ENCODE peak calls at places on chromosomes 12 and 14, in six cellular contexts. One of them, this sample, is unnamed.

GRCh38 chr14:61934385-61934784 is 172.2 kb downstream of the SNAPC1 start:
- DNase-seq in SK-N-SH: no peak
- DNase-seq in PC-9: no peak
- DNase-seq in MM.1S: no peak
- DNase-seq in GM23248: peak; percentile 93
- DNase-seq in OCI-LY7: no peak
- DNase-seq in this sample: peak; percentile 98

GRCh38 chr14:106738075-106738474 is 1211.7 kb downstream of the TMEM121 start:
- DNase-seq in GM23248: no peak
- DNase-seq in SK-N-SH: no peak
- DNase-seq in OCI-LY7: peak; percentile 30
- DNase-seq in PC-9: no peak
- DNase-seq in MM.1S: no peak
- DNase-seq in this sample: no peak

GRCh38 chr14:104681689-104682074 is 7.7 kb upstream of the INF2 start:
- DNase-seq in MM.1S: no peak
- DNase-seq in PC-9: peak; percentile 82
- DNase-seq in SK-N-SH: peak; percentile 85
- DNase-seq in OCI-LY7: no peak
- DNase-seq in GM23248: peak; percentile 82
- DNase-seq in this sample: peak; percentile 90

GRCh38 chr12:21294176-21294575 is 40.5 kb downstream of the SLCO1A2 start:
- DNase-seq in PC-9: no peak
- DNase-seq in OCI-LY7: no peak
- DNase-seq in GM23248: no peak
- DNase-seq in SK-N-SH: no peak
- DNase-seq in MM.1S: no peak
- DNase-seq in this sample: no peak

GRCh38 chr12:7289743-7290142 is 14.1 kb upstream of the ACSM4 start:
- DNase-seq in MM.1S: no peak
- DNase-seq in GM23248: no peak
- DNase-seq in SK-N-SH: no peak
- DNase-seq in PC-9: no peak
- DNase-seq in OCI-LY7: peak; percentile 36
- DNase-seq in this sample: peak; percentile 6

GRCh38 chr14:21791749-21792148 is 118.1 kb upstream of the OR4E1 start:
- DNase-seq in SK-N-SH: no peak
- DNase-seq in PC-9: no peak
- DNase-seq in OCI-LY7: no peak
- DNase-seq in MM.1S: no peak
- DNase-seq in GM23248: no peak
- DNase-seq in this sample: no peak

GRCh38 chr12:89225808-89226368 is 126.4 kb downstream of the DUSP6 start:
- DNase-seq in MM.1S: no peak
- DNase-seq in GM23248: peak; percentile 96
- DNase-seq in PC-9: peak; percentile 69
- DNase-seq in SK-N-SH: no peak
- DNase-seq in OCI-LY7: no peak
- DNase-seq in this sample: peak; percentile 99

GRCh38 chr12:110860833-110861291 is 14.1 kb downstream of the CCDC63 start:
- DNase-seq in OCI-LY7: peak; percentile 20
- DNase-seq in SK-N-SH: no peak
- DNase-seq in PC-9: no peak
- DNase-seq in GM23248: no peak
- DNase-seq in MM.1S: no peak
- DNase-seq in this sample: no peak

GRCh38 chr12:28536088-28536487 is 345.8 kb downstream of the CCDC91 start:
- DNase-seq in PC-9: no peak
- DNase-seq in MM.1S: no peak
- DNase-seq in SK-N-SH: no peak
- DNase-seq in OCI-LY7: no peak
- DNase-seq in GM23248: peak; percentile 89
- DNase-seq in this sample: peak; percentile 44

GRCh38 chr12:15011162-15011561 is 38.3 kb downstream of the PDE6H start:
- DNase-seq in OCI-LY7: peak; percentile 23
- DNase-seq in MM.1S: peak; percentile 46
- DNase-seq in PC-9: no peak
- DNase-seq in GM23248: peak; percentile 11
- DNase-seq in SK-N-SH: no peak
- DNase-seq in this sample: peak; percentile 29

GRCh38 chr12:96350982-96351381 is 49.3 kb downstream of the CDK17 start:
- DNase-seq in OCI-LY7: no peak
- DNase-seq in GM23248: peak; percentile 36
- DNase-seq in SK-N-SH: no peak
- DNase-seq in MM.1S: no peak
- DNase-seq in PC-9: no peak
- DNase-seq in this sample: no peak

GRCh38 chr12:84793558-84794367 is 118.8 kb downstream of the SLC6A15 start:
- DNase-seq in OCI-LY7: no peak
- DNase-seq in MM.1S: no peak
- DNase-seq in GM23248: peak; percentile 74
- DNase-seq in PC-9: no peak
- DNase-seq in SK-N-SH: no peak
- DNase-seq in this sample: peak; percentile 88

GRCh38 chr14:95061317-95062093 is 95.8 kb downstream of the DICER1 start:
- DNase-seq in GM23248: no peak
- DNase-seq in OCI-LY7: no peak
- DNase-seq in MM.1S: no peak
- DNase-seq in PC-9: no peak
- DNase-seq in SK-N-SH: no peak
- DNase-seq in this sample: no peak

GRCh38 chr12:120249875-120250795 is 15.4 kb downstream of the PXN start:
- DNase-seq in MM.1S: no peak
- DNase-seq in PC-9: no peak
- DNase-seq in SK-N-SH: no peak
- DNase-seq in OCI-LY7: no peak
- DNase-seq in GM23248: peak; percentile 41
- DNase-seq in this sample: no peak

GRCh38 chr12:66314278-66314677 is 12.0 kb downstream of the HELB start:
- DNase-seq in SK-N-SH: no peak
- DNase-seq in PC-9: no peak
- DNase-seq in OCI-LY7: no peak
- DNase-seq in MM.1S: no peak
- DNase-seq in GM23248: no peak
- DNase-seq in this sample: no peak

GRCh38 chr12:16610006-16610520 is 4.1 kb upstream of the LMO3 start:
- DNase-seq in MM.1S: no peak
- DNase-seq in OCI-LY7: no peak
- DNase-seq in PC-9: no peak
- DNase-seq in SK-N-SH: no peak
- DNase-seq in GM23248: no peak
- DNase-seq in this sample: no peak

GRCh38 chr14:95523818-95524448 is 7.5 kb upstream of the SYNE3 start:
- DNase-seq in GM23248: peak; percentile 51
- DNase-seq in OCI-LY7: peak; percentile 31
- DNase-seq in SK-N-SH: no peak
- DNase-seq in PC-9: no peak
- DNase-seq in MM.1S: no peak
- DNase-seq in this sample: no peak

GRCh38 chr12:30953946-30954766 is 27.6 kb downstream of the TSPAN11 start:
- DNase-seq in GM23248: no peak
- DNase-seq in SK-N-SH: no peak
- DNase-seq in MM.1S: no peak
- DNase-seq in PC-9: no peak
- DNase-seq in OCI-LY7: no peak
- DNase-seq in this sample: peak; percentile 4

GRCh38 chr14:104135904-104136471 is 2.4 kb upstream of the KIF26A start:
- DNase-seq in OCI-LY7: no peak
- DNase-seq in SK-N-SH: peak; percentile 90
- DNase-seq in PC-9: no peak
- DNase-seq in GM23248: no peak
- DNase-seq in MM.1S: no peak
- DNase-seq in this sample: no peak

GRCh38 chr14:98462908-98463307 is 809.1 kb downstream of the BCL11B start:
- DNase-seq in SK-N-SH: no peak
- DNase-seq in PC-9: no peak
- DNase-seq in OCI-LY7: no peak
- DNase-seq in MM.1S: no peak
- DNase-seq in GM23248: no peak
- DNase-seq in this sample: no peak

DNA sequence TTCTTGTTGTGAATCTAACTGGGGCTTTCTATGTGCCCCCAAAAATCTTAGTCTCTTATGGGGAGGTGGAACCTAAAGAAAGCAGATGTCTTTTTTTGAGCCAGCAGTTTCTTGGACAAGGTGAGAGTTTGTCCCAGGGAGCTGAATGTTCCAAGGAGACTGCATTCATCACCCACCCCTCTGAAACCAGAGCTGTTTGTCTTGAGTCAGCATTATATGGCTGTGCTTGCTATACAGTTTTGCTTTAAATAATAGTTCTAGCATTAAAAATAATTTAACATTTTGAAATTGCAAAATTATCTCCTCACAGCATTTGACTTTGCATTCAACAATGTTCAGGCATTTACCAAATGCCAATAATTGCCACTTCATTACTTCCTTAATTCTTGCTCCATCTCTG is 813.3 kb downstream of the BCL11B start:
- DNase-seq in OCI-LY7: no peak
- DNase-seq in SK-N-SH: no peak
- DNase-seq in PC-9: no peak
- DNase-seq in MM.1S: no peak
- DNase-seq in GM23248: no peak
- DNase-seq in this sample: no peak
- H3K9me2 ChIP-seq in OCI-LY7: no peaks in the 10 kb centered on the region
- H3K9me2 ChIP-seq in SK-N-SH: no peaks in the 10 kb centered on the region
- H3K9me2 ChIP-seq in PC-9: no peaks in the 10 kb centered on the region
- H3K9me2 ChIP-seq in MM.1S: no peaks in the 10 kb centered on the region
- H3K9me2 ChIP-seq in GM23248: no peaks in the 10 kb centered on the region
- H3K9me2 ChIP-seq in this sample: no peaks in the 10 kb centered on the region

DNA sequence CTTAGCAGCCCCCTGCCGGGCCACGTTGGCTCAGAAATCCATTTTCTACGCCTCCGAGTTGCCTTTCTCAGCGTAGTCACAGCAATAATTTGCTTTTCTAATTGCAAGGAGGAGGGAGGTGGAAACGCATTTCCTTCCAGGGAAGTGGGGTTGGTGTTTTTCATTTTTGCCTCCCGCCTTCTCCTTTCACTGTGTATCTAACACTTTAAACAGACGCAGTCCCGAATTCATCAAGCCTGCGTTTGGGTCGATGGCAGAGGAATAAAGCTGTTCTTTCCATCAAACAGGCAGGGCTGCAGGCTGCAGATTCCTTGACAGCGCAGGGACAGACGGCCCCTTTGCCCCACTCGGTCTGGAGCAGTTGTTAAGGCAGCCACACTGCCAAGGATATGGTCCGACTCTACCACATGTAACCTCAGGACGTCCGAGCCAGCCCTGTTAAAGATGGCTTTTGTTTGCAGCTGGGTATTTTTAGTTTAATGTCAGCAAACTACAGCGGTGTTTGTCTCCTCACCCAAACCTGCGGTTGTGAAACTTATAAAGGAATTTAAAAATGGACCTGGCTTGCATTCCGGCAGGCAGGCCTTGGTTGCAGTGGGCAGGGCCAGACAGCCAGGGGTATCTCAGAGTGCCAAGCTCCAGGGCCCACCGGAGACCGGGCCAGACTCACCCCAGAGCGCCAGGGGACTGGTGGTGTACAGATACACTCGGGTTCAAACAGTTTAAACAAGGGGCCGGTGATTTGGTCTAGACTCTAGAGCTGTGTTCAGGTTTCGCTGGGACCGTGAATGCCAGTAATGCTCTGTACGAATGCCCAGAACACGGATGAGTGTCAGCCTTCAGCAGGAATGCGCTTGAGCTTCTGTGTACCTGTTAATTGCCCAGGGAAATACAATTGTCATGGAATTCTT is 2.2 kb downstream of the CHST11 start:
- DNase-seq in OCI-LY7: no peak
- DNase-seq in SK-N-SH: peak; percentile 28
- DNase-seq in MM.1S: peak; percentile 81
- DNase-seq in PC-9: peak; percentile 37
- DNase-seq in GM23248: peak; percentile 59
- DNase-seq in this sample: no peak
- H3K4me1 ChIP-seq in OCI-LY7: peaks cover 64% of the 10 kb centered on the region
- H3K4me1 ChIP-seq in SK-N-SH: peaks cover 17% of the 10 kb centered on the region
- H3K4me1 ChIP-seq in MM.1S: peaks cover 39% of the 10 kb centered on the region
- H3K4me1 ChIP-seq in PC-9: peaks cover 60% of the 10 kb centered on the region
- H3K4me1 ChIP-seq in GM23248: peaks cover 35% of the 10 kb centered on the region
- H3K4me1 ChIP-seq in this sample: peaks cover 47% of the 10 kb centered on the region

DNA sequence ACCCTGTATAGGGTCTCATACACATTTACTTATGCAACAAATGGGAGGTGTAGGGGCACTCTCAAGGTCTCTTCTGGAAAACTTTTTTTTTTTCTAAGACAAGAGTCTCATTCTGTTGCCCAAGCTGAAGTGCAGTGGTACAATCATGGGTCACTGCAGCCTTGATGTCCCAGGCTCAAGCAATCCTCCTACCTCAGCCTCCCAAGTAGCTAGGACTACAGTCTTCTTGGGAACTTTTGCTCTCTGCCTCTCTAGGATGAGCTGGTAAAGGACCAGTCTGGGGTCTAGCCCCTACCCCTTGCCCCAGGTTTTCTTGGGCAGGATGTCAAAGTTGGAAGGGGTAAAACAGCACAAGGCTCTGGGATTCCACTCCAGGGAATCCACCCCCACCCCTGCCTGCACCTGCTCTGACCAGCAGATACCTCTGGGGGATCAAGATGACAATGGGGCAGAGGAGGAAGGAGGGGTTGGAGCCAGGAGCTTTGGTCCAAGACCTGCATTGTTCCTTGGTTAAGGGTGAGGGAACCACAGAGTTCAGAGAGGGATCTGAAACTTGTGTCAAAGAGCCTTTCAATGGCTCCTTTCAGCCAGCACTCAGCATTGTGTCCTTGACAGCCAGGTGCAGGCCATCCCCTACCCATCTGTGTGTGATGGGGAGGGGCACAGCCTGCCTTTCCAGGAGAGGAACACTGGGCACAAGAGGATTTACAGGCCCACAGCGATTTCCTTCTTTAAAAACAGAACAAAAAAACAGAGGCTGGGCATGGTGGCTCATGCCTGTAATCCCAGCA is 12.2 kb downstream of the CTDSP2 start:
- DNase-seq in MM.1S: peak; percentile 36
- DNase-seq in GM23248: no peak
- DNase-seq in PC-9: no peak
- DNase-seq in OCI-LY7: peak; percentile 77
- DNase-seq in SK-N-SH: no peak
- DNase-seq in this sample: no peak
- H3K79me2 ChIP-seq in MM.1S: peaks cover 100% of the 10 kb centered on the region
- H3K79me2 ChIP-seq in GM23248: peaks cover 100% of the 10 kb centered on the region
- H3K79me2 ChIP-seq in PC-9: peaks cover 80% of the 10 kb centered on the region
- H3K79me2 ChIP-seq in OCI-LY7: peaks cover 83% of the 10 kb centered on the region
- H3K79me2 ChIP-seq in SK-N-SH: peaks cover 100% of the 10 kb centered on the region
- H3K79me2 ChIP-seq in this sample: peaks cover 73% of the 10 kb centered on the region

DNA sequence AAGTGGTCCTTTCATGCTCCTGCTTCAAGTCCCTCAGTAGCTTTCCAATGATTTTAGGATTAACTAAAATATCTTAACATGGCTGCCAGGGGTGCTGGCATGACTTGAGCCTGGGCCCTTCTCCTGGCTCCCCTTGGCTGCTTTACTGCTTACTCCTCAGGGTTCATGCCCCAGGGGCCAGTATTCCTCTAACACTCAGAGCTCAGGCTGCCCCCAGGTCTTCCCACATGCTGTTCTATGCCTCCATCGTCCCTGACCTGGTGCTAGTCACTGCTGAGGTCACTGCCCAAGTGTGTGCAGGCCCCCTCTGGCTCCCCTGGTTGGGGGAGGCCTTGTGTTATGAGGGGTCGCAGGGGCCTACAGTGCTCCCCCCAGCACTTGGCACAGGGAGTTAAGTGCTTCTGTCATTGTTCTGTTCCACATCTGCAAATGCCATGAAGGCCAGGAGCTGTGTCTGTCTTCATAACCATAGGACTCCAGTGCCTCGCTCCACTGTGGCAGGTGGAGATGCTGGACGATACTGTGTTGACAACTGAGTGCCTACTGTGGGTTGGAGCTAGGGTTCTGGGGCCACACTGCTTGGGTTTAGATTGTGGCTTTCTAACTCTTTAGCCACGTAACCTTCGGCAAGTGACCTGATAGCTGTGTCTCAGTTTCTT is 190.6 kb downstream of the CALM1 start:
- DNase-seq in PC-9: no peak
- DNase-seq in MM.1S: no peak
- DNase-seq in OCI-LY7: no peak
- DNase-seq in SK-N-SH: no peak
- DNase-seq in GM23248: no peak
- DNase-seq in this sample: no peak
- H3K9me2 ChIP-seq in PC-9: no peaks in the 10 kb centered on the region
- H3K9me2 ChIP-seq in MM.1S: no peaks in the 10 kb centered on the region
- H3K9me2 ChIP-seq in OCI-LY7: no peaks in the 10 kb centered on the region
- H3K9me2 ChIP-seq in SK-N-SH: no peaks in the 10 kb centered on the region
- H3K9me2 ChIP-seq in GM23248: no peaks in the 10 kb centered on the region
- H3K9me2 ChIP-seq in this sample: no peaks in the 10 kb centered on the region

This sample was measured in PC-3.